ENCODE peak calls at places on chromosomes 13 and 19, in seven cellular contexts. Y, R, S, P, I, X and U are unnamed samples.

GRCh38 chr19:2540646-2541454 is 64.9 kb downstream of the GADD45B start:
- DNase-seq in Y (peak), X (peak), P (no peak), I (no peak), R (peak), S (no peak), U (peak)

GRCh38 chr13:43232144-43232840 is 208.9 kb downstream of the DNAJC15 start:
- DNase-seq in R (no peak), I (no peak), Y (no peak), P (no peak), S (no peak), X (no peak), U (no peak)

GRCh38 chr13:79229761-79230160 is 176.3 kb downstream of the RBM26 start:
- DNase-seq in S (no peak), Y (no peak), R (no peak), I (no peak), P (no peak), X (no peak), U (no peak)

GRCh38 chr13:114111577-114111976 is 20.8 kb downstream of the RASA3 start:
- DNase-seq in I (no peak), P (no peak), R (no peak), Y (no peak), S (no peak), X (no peak), U (no peak)

GRCh38 chr19:3692141-3693029 is 7.9 kb downstream of the PIP5K1C start:
- DNase-seq in X (no peak), R (no peak), S (no peak), Y (no peak), P (peak), I (peak), U (no peak)

GRCh38 chr19:16625183-16625958 is 2.6 kb downstream of the MED26 start:
- DNase-seq in I (no peak), P (no peak), R (no peak), Y (no peak), S (no peak), X (no peak), U (no peak)

GRCh38 chr13:73224708-73225107 is 165.9 kb downstream of the KLF5 start:
- DNase-seq in S (no peak), Y (no peak), X (no peak), R (no peak), P (no peak), I (no peak), U (no peak)

GRCh38 chr13:26475176-26476110 is 82.0 kb upstream of the WASF3 start:
- DNase-seq in S (no peak), P (no peak), X (peak), R (no peak), I (no peak), Y (no peak), U (no peak)

GRCh38 chr13:103351035-103351828 is 285.0 kb upstream of the SLC10A2 start:
- DNase-seq in R (no peak), S (no peak), Y (peak), I (no peak), X (peak), P (no peak), U (no peak)

GRCh38 chr19:42284641-42285341 is 15.7 kb downstream of the CIC start:
- DNase-seq in Y (no peak), I (no peak), R (no peak), P (no peak), X (no peak), S (no peak), U (no peak)

GRCh38 chr13:92175330-92175729 is 776.9 kb downstream of the GPC5 start:
- DNase-seq in Y (peak), P (peak), R (peak), X (no peak), I (no peak), S (no peak), U (no peak)

GRCh38 chr19:811007-811434 is 10.7 kb downstream of the PLPPR3 start:
- DNase-seq in I (peak), Y (no peak), R (no peak), S (no peak), X (no peak), P (no peak), U (no peak)

GRCh38 chr19:42282810-42283247 is 13.8 kb downstream of the CIC start:
- DNase-seq in Y (no peak), P (no peak), R (no peak), I (no peak), X (no peak), S (no peak), U (no peak)

GRCh38 chr13:67932991-67933390 is 702.9 kb upstream of the PCDH9 start:
- DNase-seq in S (no peak), X (no peak), R (no peak), P (no peak), Y (no peak), I (no peak), U (no peak)

DNA sequence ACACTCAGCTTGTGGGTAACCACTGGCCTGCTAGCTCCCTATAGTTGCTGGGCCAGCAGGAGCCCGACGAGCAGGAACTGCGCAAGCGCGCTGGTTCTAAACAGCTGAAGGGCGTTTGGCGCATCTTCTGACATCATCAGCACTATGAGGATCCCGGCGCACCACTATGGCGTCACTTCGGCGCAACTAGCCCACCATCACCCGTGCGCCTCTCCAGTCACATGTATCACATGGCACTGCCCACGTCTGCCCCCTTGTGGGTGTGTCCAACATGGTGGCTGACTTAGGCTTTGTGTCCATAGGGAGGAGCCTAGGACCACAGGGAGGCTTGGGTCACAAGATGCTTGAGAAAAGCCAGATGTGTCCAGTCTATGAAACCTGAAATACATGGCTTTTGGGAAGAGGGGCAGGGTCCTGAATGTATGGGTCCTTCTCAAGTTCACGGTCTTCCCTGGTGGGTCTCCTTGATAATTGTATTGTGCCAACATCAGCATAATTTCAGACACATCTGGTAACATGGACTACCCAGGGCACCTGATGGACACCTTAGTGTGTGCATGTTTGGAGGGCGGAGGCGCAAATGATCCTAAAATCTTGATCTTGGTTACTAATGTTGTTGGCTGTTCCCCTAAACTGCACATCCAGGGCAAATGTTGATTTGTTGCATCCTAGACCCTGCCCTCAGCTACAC is 18.0 kb downstream of the KLK4 start:
- DNase-seq in P (peak), X (no peak), S (no peak), Y (no peak), I (peak), R (no peak), U (peak)
- TF ChIP-seq YY1 in P (no peak), X (peak), S (no peak), Y (no peak), I (no peak), R (no peak), U (no peak)

GRCh38 chr19:6026390-6026897 is 48.5 kb upstream of the RANBP3 start:
- DNase-seq in X (no peak), Y (no peak), R (no peak), P (no peak), I (no peak), S (no peak), U (no peak)
- TF ChIP-seq YY1 in X (no peak), Y (no peak), R (no peak), P (no peak), I (no peak), S (no peak), U (no peak)

DNA sequence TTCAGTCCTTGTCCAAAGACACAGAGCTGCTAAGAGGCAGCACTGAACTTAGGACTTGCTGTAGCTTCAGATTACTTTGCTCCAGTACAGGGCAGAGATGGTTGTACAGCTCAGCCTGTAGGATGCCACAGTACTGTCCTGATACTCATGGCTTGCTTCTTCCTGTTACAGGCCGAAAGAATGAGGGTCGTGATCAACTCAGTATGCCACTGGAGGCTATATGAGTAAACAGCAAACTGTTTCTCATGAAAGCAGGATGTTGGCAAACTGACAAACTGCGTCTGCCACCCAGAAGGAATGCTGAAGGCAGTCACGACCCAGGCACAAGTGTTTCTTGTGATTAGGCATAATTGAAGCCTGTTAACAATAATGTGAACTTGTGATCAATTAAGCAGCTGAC is 2.8 kb downstream of the ZNF749 start:
- DNase-seq in R (no peak), X (no peak), S (no peak), I (no peak), Y (no peak), P (no peak), U (no peak)
- TF ChIP-seq YY1 in R (no peak), X (no peak), S (no peak), I (no peak), Y (no peak), P (no peak), U (no peak)

DNA sequence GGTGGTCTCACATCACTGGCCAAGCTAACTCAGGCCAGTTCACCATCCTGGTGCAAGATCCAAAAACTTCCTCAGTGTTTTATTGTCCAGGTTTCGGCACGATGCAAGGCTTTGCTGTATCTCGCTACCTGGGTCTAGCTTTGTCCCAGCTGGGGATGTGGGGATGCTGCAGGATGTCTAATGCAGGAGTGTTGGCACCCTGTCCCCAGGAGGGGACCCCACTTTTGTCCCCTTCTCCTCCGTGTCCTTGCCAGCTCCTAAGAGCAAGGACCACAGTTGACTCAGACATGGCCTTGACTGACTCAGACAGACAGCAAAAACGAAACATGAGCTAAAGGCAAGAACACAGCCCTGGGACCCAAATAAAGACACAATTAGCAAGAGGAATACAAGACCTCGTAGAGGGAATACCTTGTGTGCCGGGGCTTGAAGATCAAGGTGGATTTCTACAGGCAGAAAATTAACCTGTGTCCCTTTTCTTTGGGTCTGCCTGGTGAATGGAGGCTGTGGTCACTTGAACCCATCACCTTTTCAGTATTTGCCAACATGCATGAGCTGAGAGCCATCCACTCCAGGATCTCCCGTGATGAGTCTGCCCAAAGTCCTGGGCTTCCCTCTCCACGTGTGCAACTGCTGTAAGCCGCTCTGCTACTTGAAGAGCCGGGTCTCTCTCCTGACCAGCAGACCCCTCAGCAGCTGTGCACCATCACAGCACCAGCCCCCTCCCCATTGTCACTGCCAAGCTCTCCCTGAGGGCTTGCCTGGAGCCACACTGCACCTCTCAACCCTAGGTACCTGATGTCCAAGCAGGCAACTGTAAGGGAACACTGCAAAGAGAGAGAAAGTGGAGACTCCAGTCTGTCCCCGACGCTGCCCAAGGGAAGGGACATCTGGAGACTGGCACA is 149.5 kb upstream of the ZNF507 start:
- DNase-seq in I (no peak), Y (no peak), R (no peak), X (no peak), P (no peak), S (no peak), U (no peak)
- TF ChIP-seq YY1 in I (no peak), Y (no peak), R (no peak), X (no peak), P (no peak), S (no peak), U (no peak)